ENCODE peak calls at places on chromosomes 11 and 22, in ten cellular contexts. A is NCI-H1105 treated with DMSO at 0.1 percent for 48 hours; O is foreskin fibroblast; R is HTR-8/SVneo; H is activated gamma-delta T cell treated with anti-CD3 and anti-CD28 coated beads, Interleukin-2, amount 50 U/mL, for 16 hours; B is glomerular endothelial cell; C is SHP77; K is fibroblast of pulmonary artery; I is cardiac muscle cell; E is HFF-Myc. M is an unnamed sample.

GRCh38 chr11:130203766-130204702 is 44.5 kb downstream of the ST14 start:
- DNase-seq in K (no peak), C (no peak), H (no peak), R (no peak), A (no peak), O (no peak), I (no peak), E (no peak), B (no peak), M (no peak)

GRCh38 chr11:393219-394033 is 583 bp upstream of the PKP3 start:
- DNase-seq in O (peak), I (no peak), C (no peak), E (no peak), K (peak), A (no peak), H (no peak), R (peak), B (no peak), M (peak)

GRCh38 chr11:69391192-69392103 is 90.0 kb upstream of the LINC01488 start:
- DNase-seq in I (no peak), O (no peak), K (no peak), A (peak), H (no peak), E (no peak), C (no peak), B (no peak), R (no peak), M (no peak)

GRCh38 chr22:30028731-30029130 is 51.5 kb upstream of the HORMAD2 start:
- DNase-seq in O (no peak), I (no peak), H (no peak), B (no peak), E (no peak), K (no peak), C (no peak), A (no peak), R (no peak), M (no peak)

GRCh38 chr22:35208003-35208402 is 49.3 kb upstream of the HMGXB4 start:
- DNase-seq in R (no peak), E (no peak), A (no peak), K (no peak), C (no peak), H (no peak), B (no peak), O (no peak), I (no peak), M (no peak)

GRCh38 chr11:11211888-11212287 is 141.2 kb downstream of the CSNK2A3 start:
- DNase-seq in I (no peak), A (peak), R (no peak), H (no peak), K (no peak), C (no peak), B (no peak), O (no peak), E (no peak), M (no peak)

GRCh38 chr11:134439181-134439580 is 27.1 kb upstream of the B3GAT1 start:
- DNase-seq in C (no peak), E (no peak), K (no peak), A (no peak), R (no peak), O (no peak), B (no peak), H (no peak), I (no peak), M (no peak)

GRCh38 chr22:21917206-21917958 is 35.3 kb downstream of the PPM1F start:
- DNase-seq in I (peak), C (no peak), A (peak), K (peak), E (no peak), B (no peak), O (peak), H (no peak), R (no peak), M (no peak)

GRCh38 chr11:130868865-130869264 is 47.4 kb downstream of the SNX19 start:
- DNase-seq in O (no peak), C (no peak), B (no peak), E (no peak), H (no peak), I (no peak), R (no peak), K (no peak), A (no peak), M (no peak)

GRCh38 chr22:49290711-49291110 is 537.0 kb downstream of the BRD1 start:
- DNase-seq in K (no peak), E (no peak), O (no peak), R (no peak), I (no peak), H (no peak), A (no peak), C (no peak), B (no peak), M (no peak)

GRCh38 chr11:83717551-83717950 is 431.4 kb upstream of the CCDC90B start:
- DNase-seq in B (no peak), K (no peak), O (no peak), C (no peak), R (no peak), A (no peak), I (no peak), H (no peak), E (no peak), M (peak)

GRCh38 chr11:45899448-45900174 is 7.5 kb downstream of the FREY1 start:
- DNase-seq in I (peak), R (peak), O (peak), E (peak), H (peak), C (peak), A (peak), B (no peak), K (peak), M (peak)

GRCh38 chr11:16779436-16779835 is 41.0 kb downstream of the C11orf58 start:
- DNase-seq in H (no peak), E (no peak), K (no peak), B (no peak), R (no peak), I (no peak), C (no peak), A (no peak), O (no peak), M (no peak)

GRCh38 chr22:22348127-22348814 is 103.7 kb downstream of the VPREB1 start:
- DNase-seq in B (no peak), K (no peak), A (no peak), H (no peak), O (peak), C (peak), I (no peak), R (no peak), E (no peak), M (no peak)

GRCh38 chr11:100240051-100240450 is 447.0 kb upstream of the ARHGAP42 start:
- DNase-seq in C (no peak), B (no peak), E (no peak), K (no peak), I (no peak), H (no peak), O (no peak), R (no peak), A (no peak), M (no peak)

GRCh38 chr22:34902335-34902734 is 163.6 kb upstream of the ISX start:
- DNase-seq in O (no peak), R (no peak), E (no peak), H (no peak), B (no peak), K (no peak), I (no peak), C (no peak), A (no peak), M (no peak)

GRCh38 chr22:44887941-44888366 is 121.9 kb downstream of the PHF21B start:
- DNase-seq in H (no peak), R (no peak), A (no peak), O (no peak), B (no peak), E (no peak), K (no peak), I (no peak), C (no peak), M (no peak)

GRCh38 chr11:19595499-19595839 is 117.2 kb upstream of the NAV2 start:
- DNase-seq in I (no peak), K (no peak), H (no peak), E (no peak), R (no peak), C (no peak), B (no peak), A (no peak), O (no peak), M (no peak)

GRCh38 chr11:111539426-111540113 is 950 bp upstream of the LAYN start:
- DNase-seq in C (no peak), H (peak), E (no peak), B (no peak), R (no peak), O (no peak), A (no peak), K (no peak), I (no peak), M (no peak)

GRCh38 chr11:2515401-2516275 is 70.8 kb downstream of the KCNQ1 start:
- DNase-seq in A (no peak), E (no peak), R (no peak), I (no peak), K (no peak), O (no peak), H (no peak), B (no peak), C (no peak), M (no peak)

GRCh38 chr11:103322861-103323260 is 213.6 kb downstream of the DYNC2H1 start:
- DNase-seq in B (no peak), K (peak), A (no peak), C (no peak), R (no peak), I (no peak), H (no peak), O (no peak), E (no peak), M (no peak)

GRCh38 chr11:1936072-1936780 is 10.9 kb upstream of the MRPL23 start:
- DNase-seq in O (no peak), C (no peak), E (no peak), I (no peak), B (no peak), A (no peak), R (no peak), K (no peak), H (no peak), M (no peak)

GRCh38 chr11:126817523-126818450 is 182.8 kb downstream of the KIRREL3 start:
- DNase-seq in E (no peak), O (peak), I (no peak), A (no peak), B (no peak), H (no peak), C (no peak), R (no peak), K (no peak), M (no peak)

GRCh38 chr11:57638005-57638760 is 11.5 kb downstream of the YPEL4 start:
- DNase-seq in A (peak), H (no peak), I (peak), B (peak), K (peak), E (peak), C (no peak), R (peak), O (peak), M (peak)

GRCh38 chr11:79227308-79227707 is 213.5 kb downstream of the TENM4 start:
- DNase-seq in E (no peak), B (no peak), O (no peak), I (no peak), K (no peak), A (no peak), H (no peak), C (no peak), R (no peak), M (no peak)

GRCh38 chr22:22558071-22558971 is 744 bp downstream of the PRAME start:
- DNase-seq in B (no peak), C (no peak), R (no peak), K (no peak), O (no peak), I (no peak), A (no peak), H (no peak), E (no peak), M (no peak)

GRCh38 chr11:12159351-12160099 is 49.1 kb downstream of the MICAL2 start:
- DNase-seq in E (peak), C (no peak), O (peak), H (no peak), I (peak), A (no peak), R (peak), K (peak), B (no peak), M (peak)

GRCh38 chr11:23278121-23278520 is 417.8 kb upstream of the CCDC179 start:
- DNase-seq in E (peak), H (no peak), K (peak), B (no peak), R (peak), O (peak), A (no peak), I (no peak), C (no peak), M (no peak)

GRCh38 chr11:23846902-23847422 is 649.9 kb upstream of the LUZP2 start:
- DNase-seq in A (no peak), H (no peak), K (peak), O (no peak), I (no peak), C (no peak), B (no peak), E (no peak), R (no peak), M (no peak)